ENCODE peak calls at places on chromosome 17, in four cellular contexts. One of them, this sample, is unnamed.

GRCh38 chr17:16934836-16935235 is 37.1 kb downstream of the TNFRSF13B start:
- DNase-seq in stimulated activated CD4-positive, alpha-beta T cell treated with anti-CD3 and anti-CD28 coated beads, Interleukin-4, amount 100 ng/mL, for 48 hours: no peak
- DNase-seq in activated T-helper 2 cell treated with anti-CD3 and anti-CD28 coated beads, Interferon-gamma antibody, Interleukin-2, Interleukin-4, amounts not matched to agents 10 μg/mL and 5 μg/mL and 100 μg/mL, durations not matched to agents 14 hours and 24 hours and 36 hours: no peak
- DNase-seq in ureter: peak
- DNase-seq in this sample: no peak

GRCh38 chr17:82806645-82807044 is 33.2 kb downstream of the ZNF750 start:
- DNase-seq in stimulated activated CD4-positive, alpha-beta T cell treated with anti-CD3 and anti-CD28 coated beads, Interleukin-4, amount 100 ng/mL, for 48 hours: no peak
- DNase-seq in ureter: no peak
- DNase-seq in activated T-helper 2 cell treated with anti-CD3 and anti-CD28 coated beads, Interferon-gamma antibody, Interleukin-2, Interleukin-4, amounts not matched to agents 10 μg/mL and 5 μg/mL and 100 μg/mL, durations not matched to agents 14 hours and 24 hours and 36 hours: no peak
- DNase-seq in this sample: no peak

GRCh38 chr17:10243905-10244844 is 45.8 kb upstream of the GAS7 start:
- DNase-seq in ureter: no peak
- DNase-seq in activated T-helper 2 cell treated with anti-CD3 and anti-CD28 coated beads, Interferon-gamma antibody, Interleukin-2, Interleukin-4, amounts not matched to agents 10 μg/mL and 5 μg/mL and 100 μg/mL, durations not matched to agents 14 hours and 24 hours and 36 hours: no peak
- DNase-seq in stimulated activated CD4-positive, alpha-beta T cell treated with anti-CD3 and anti-CD28 coated beads, Interleukin-4, amount 100 ng/mL, for 48 hours: no peak
- DNase-seq in this sample: peak

GRCh38 chr17:50955160-50955559 is 89.0 kb upstream of the TOB1 start:
- DNase-seq in activated T-helper 2 cell treated with anti-CD3 and anti-CD28 coated beads, Interferon-gamma antibody, Interleukin-2, Interleukin-4, amounts not matched to agents 10 μg/mL and 5 μg/mL and 100 μg/mL, durations not matched to agents 14 hours and 24 hours and 36 hours: no peak
- DNase-seq in ureter: no peak
- DNase-seq in stimulated activated CD4-positive, alpha-beta T cell treated with anti-CD3 and anti-CD28 coated beads, Interleukin-4, amount 100 ng/mL, for 48 hours: no peak
- DNase-seq in this sample: no peak

GRCh38 chr17:55833311-55833710 is 82.5 kb downstream of the PCTP start:
- DNase-seq in activated T-helper 2 cell treated with anti-CD3 and anti-CD28 coated beads, Interferon-gamma antibody, Interleukin-2, Interleukin-4, amounts not matched to agents 10 μg/mL and 5 μg/mL and 100 μg/mL, durations not matched to agents 14 hours and 24 hours and 36 hours: no peak
- DNase-seq in ureter: no peak
- DNase-seq in stimulated activated CD4-positive, alpha-beta T cell treated with anti-CD3 and anti-CD28 coated beads, Interleukin-4, amount 100 ng/mL, for 48 hours: no peak
- DNase-seq in this sample: no peak

GRCh38 chr17:58577696-58578095 is 63.3 kb upstream of the MTMR4 start:
- DNase-seq in activated T-helper 2 cell treated with anti-CD3 and anti-CD28 coated beads, Interferon-gamma antibody, Interleukin-2, Interleukin-4, amounts not matched to agents 10 μg/mL and 5 μg/mL and 100 μg/mL, durations not matched to agents 14 hours and 24 hours and 36 hours: peak
- DNase-seq in stimulated activated CD4-positive, alpha-beta T cell treated with anti-CD3 and anti-CD28 coated beads, Interleukin-4, amount 100 ng/mL, for 48 hours: peak
- DNase-seq in ureter: peak
- DNase-seq in this sample: peak

GRCh38 chr17:77371888-77372443 is 231.2 kb downstream of the SEC14L1 start:
- DNase-seq in stimulated activated CD4-positive, alpha-beta T cell treated with anti-CD3 and anti-CD28 coated beads, Interleukin-4, amount 100 ng/mL, for 48 hours: no peak
- DNase-seq in ureter: no peak
- DNase-seq in activated T-helper 2 cell treated with anti-CD3 and anti-CD28 coated beads, Interferon-gamma antibody, Interleukin-2, Interleukin-4, amounts not matched to agents 10 μg/mL and 5 μg/mL and 100 μg/mL, durations not matched to agents 14 hours and 24 hours and 36 hours: no peak
- DNase-seq in this sample: no peak

GRCh38 chr17:28575126-28575795 is 1.4 kb downstream of the ALDOC start:
- DNase-seq in activated T-helper 2 cell treated with anti-CD3 and anti-CD28 coated beads, Interferon-gamma antibody, Interleukin-2, Interleukin-4, amounts not matched to agents 10 μg/mL and 5 μg/mL and 100 μg/mL, durations not matched to agents 14 hours and 24 hours and 36 hours: no peak
- DNase-seq in stimulated activated CD4-positive, alpha-beta T cell treated with anti-CD3 and anti-CD28 coated beads, Interleukin-4, amount 100 ng/mL, for 48 hours: no peak
- DNase-seq in ureter: no peak
- DNase-seq in this sample: no peak

GRCh38 chr17:50681260-50682200 is 26.2 kb downstream of the ANKRD40 start:
- DNase-seq in ureter: no peak
- DNase-seq in activated T-helper 2 cell treated with anti-CD3 and anti-CD28 coated beads, Interferon-gamma antibody, Interleukin-2, Interleukin-4, amounts not matched to agents 10 μg/mL and 5 μg/mL and 100 μg/mL, durations not matched to agents 14 hours and 24 hours and 36 hours: no peak
- DNase-seq in stimulated activated CD4-positive, alpha-beta T cell treated with anti-CD3 and anti-CD28 coated beads, Interleukin-4, amount 100 ng/mL, for 48 hours: no peak
- DNase-seq in this sample: no peak

GRCh38 chr17:59383893-59384292 is 52.4 kb downstream of the YPEL2 start:
- DNase-seq in stimulated activated CD4-positive, alpha-beta T cell treated with anti-CD3 and anti-CD28 coated beads, Interleukin-4, amount 100 ng/mL, for 48 hours: no peak
- DNase-seq in activated T-helper 2 cell treated with anti-CD3 and anti-CD28 coated beads, Interferon-gamma antibody, Interleukin-2, Interleukin-4, amounts not matched to agents 10 μg/mL and 5 μg/mL and 100 μg/mL, durations not matched to agents 14 hours and 24 hours and 36 hours: no peak
- DNase-seq in ureter: no peak
- DNase-seq in this sample: no peak

GRCh38 chr17:64040201-64040600 is 19.8 kb upstream of the ICAM2 start:
- DNase-seq in activated T-helper 2 cell treated with anti-CD3 and anti-CD28 coated beads, Interferon-gamma antibody, Interleukin-2, Interleukin-4, amounts not matched to agents 10 μg/mL and 5 μg/mL and 100 μg/mL, durations not matched to agents 14 hours and 24 hours and 36 hours: no peak
- DNase-seq in ureter: no peak
- DNase-seq in stimulated activated CD4-positive, alpha-beta T cell treated with anti-CD3 and anti-CD28 coated beads, Interleukin-4, amount 100 ng/mL, for 48 hours: no peak
- DNase-seq in this sample: no peak

GRCh38 chr17:75876938-75877751 is 1.2 kb downstream of the TRIM47 start:
- DNase-seq in stimulated activated CD4-positive, alpha-beta T cell treated with anti-CD3 and anti-CD28 coated beads, Interleukin-4, amount 100 ng/mL, for 48 hours: no peak
- DNase-seq in ureter: peak
- DNase-seq in activated T-helper 2 cell treated with anti-CD3 and anti-CD28 coated beads, Interferon-gamma antibody, Interleukin-2, Interleukin-4, amounts not matched to agents 10 μg/mL and 5 μg/mL and 100 μg/mL, durations not matched to agents 14 hours and 24 hours and 36 hours: no peak
- DNase-seq in this sample: peak

GRCh38 chr17:1030684-1031557 is 34.0 kb downstream of the TIMM22 start:
- DNase-seq in stimulated activated CD4-positive, alpha-beta T cell treated with anti-CD3 and anti-CD28 coated beads, Interleukin-4, amount 100 ng/mL, for 48 hours: no peak
- DNase-seq in ureter: peak
- DNase-seq in activated T-helper 2 cell treated with anti-CD3 and anti-CD28 coated beads, Interferon-gamma antibody, Interleukin-2, Interleukin-4, amounts not matched to agents 10 μg/mL and 5 μg/mL and 100 μg/mL, durations not matched to agents 14 hours and 24 hours and 36 hours: no peak
- DNase-seq in this sample: no peak

GRCh38 chr17:409308-409847 is 56.8 kb upstream of the RPH3AL start:
- DNase-seq in ureter: no peak
- DNase-seq in activated T-helper 2 cell treated with anti-CD3 and anti-CD28 coated beads, Interferon-gamma antibody, Interleukin-2, Interleukin-4, amounts not matched to agents 10 μg/mL and 5 μg/mL and 100 μg/mL, durations not matched to agents 14 hours and 24 hours and 36 hours: no peak
- DNase-seq in stimulated activated CD4-positive, alpha-beta T cell treated with anti-CD3 and anti-CD28 coated beads, Interleukin-4, amount 100 ng/mL, for 48 hours: no peak
- DNase-seq in this sample: no peak

GRCh38 chr17:65595071-65595655 is 33.7 kb upstream of the AXIN2 start:
- DNase-seq in stimulated activated CD4-positive, alpha-beta T cell treated with anti-CD3 and anti-CD28 coated beads, Interleukin-4, amount 100 ng/mL, for 48 hours: no peak
- DNase-seq in activated T-helper 2 cell treated with anti-CD3 and anti-CD28 coated beads, Interferon-gamma antibody, Interleukin-2, Interleukin-4, amounts not matched to agents 10 μg/mL and 5 μg/mL and 100 μg/mL, durations not matched to agents 14 hours and 24 hours and 36 hours: no peak
- DNase-seq in ureter: no peak
- DNase-seq in this sample: no peak

GRCh38 chr17:27882162-27882840 is 10.9 kb downstream of the LYRM9 start:
- DNase-seq in activated T-helper 2 cell treated with anti-CD3 and anti-CD28 coated beads, Interferon-gamma antibody, Interleukin-2, Interleukin-4, amounts not matched to agents 10 μg/mL and 5 μg/mL and 100 μg/mL, durations not matched to agents 14 hours and 24 hours and 36 hours: no peak
- DNase-seq in ureter: no peak
- DNase-seq in stimulated activated CD4-positive, alpha-beta T cell treated with anti-CD3 and anti-CD28 coated beads, Interleukin-4, amount 100 ng/mL, for 48 hours: no peak
- DNase-seq in this sample: no peak

This sample was measured in lower leg skin.